ENCODE peak calls at places on chromosome 3, in five cellular contexts. One of them, this sample, is unnamed.

GRCh38 chr3:194166682-194167479 is 30.9 kb downstream of the HES1 start:
- DNase-seq in EL: no peak
- DNase-seq in T1000: no peak
- DNase-seq in memory B cell: no peak
- DNase-seq in stimulated activated CD4-positive, alpha-beta T cell treated with anti-CD3 and anti-CD28 coated beads, TNF-alpha, amount 100 ng/mL, for 24 hours: no peak
- DNase-seq in this sample: no peak

GRCh38 chr3:167251678-167252077 is 128.4 kb downstream of the ZBBX start:
- DNase-seq in EL: no peak
- DNase-seq in memory B cell: no peak
- DNase-seq in T1000: no peak
- DNase-seq in stimulated activated CD4-positive, alpha-beta T cell treated with anti-CD3 and anti-CD28 coated beads, TNF-alpha, amount 100 ng/mL, for 24 hours: no peak
- DNase-seq in this sample: no peak

GRCh38 chr3:122356402-122356801 is 26.6 kb downstream of the MIX23 start:
- DNase-seq in memory B cell: no peak
- DNase-seq in T1000: no peak
- DNase-seq in stimulated activated CD4-positive, alpha-beta T cell treated with anti-CD3 and anti-CD28 coated beads, TNF-alpha, amount 100 ng/mL, for 24 hours: no peak
- DNase-seq in EL: peak
- DNase-seq in this sample: peak

GRCh38 chr3:176992565-176992964 is 204.7 kb downstream of the TBL1XR1 start:
- DNase-seq in stimulated activated CD4-positive, alpha-beta T cell treated with anti-CD3 and anti-CD28 coated beads, TNF-alpha, amount 100 ng/mL, for 24 hours: no peak
- DNase-seq in memory B cell: no peak
- DNase-seq in EL: no peak
- DNase-seq in T1000: no peak
- DNase-seq in this sample: peak

GRCh38 chr3:71062920-71063767 is 520.4 kb downstream of the FOXP1 start:
- DNase-seq in T1000: no peak
- DNase-seq in stimulated activated CD4-positive, alpha-beta T cell treated with anti-CD3 and anti-CD28 coated beads, TNF-alpha, amount 100 ng/mL, for 24 hours: no peak
- DNase-seq in memory B cell: no peak
- DNase-seq in EL: peak
- DNase-seq in this sample: no peak

GRCh38 chr3:51642462-51642861 is 28.6 kb upstream of the TEX264 start:
- DNase-seq in EL: no peak
- DNase-seq in T1000: no peak
- DNase-seq in stimulated activated CD4-positive, alpha-beta T cell treated with anti-CD3 and anti-CD28 coated beads, TNF-alpha, amount 100 ng/mL, for 24 hours: no peak
- DNase-seq in memory B cell: no peak
- DNase-seq in this sample: no peak

GRCh38 chr3:58176185-58176530 is 34.6 kb downstream of the DNASE1L3 start:
- DNase-seq in EL: no peak
- DNase-seq in T1000: no peak
- DNase-seq in memory B cell: no peak
- DNase-seq in stimulated activated CD4-positive, alpha-beta T cell treated with anti-CD3 and anti-CD28 coated beads, TNF-alpha, amount 100 ng/mL, for 24 hours: no peak
- DNase-seq in this sample: no peak

GRCh38 chr3:128549283-128550112 is 56.5 kb upstream of the GATA2 start:
- DNase-seq in memory B cell: no peak
- DNase-seq in EL: peak
- DNase-seq in stimulated activated CD4-positive, alpha-beta T cell treated with anti-CD3 and anti-CD28 coated beads, TNF-alpha, amount 100 ng/mL, for 24 hours: no peak
- DNase-seq in T1000: no peak
- DNase-seq in this sample: no peak

GRCh38 chr3:111735271-111735758 is 123.8 kb upstream of the PHLDB2 start:
- DNase-seq in stimulated activated CD4-positive, alpha-beta T cell treated with anti-CD3 and anti-CD28 coated beads, TNF-alpha, amount 100 ng/mL, for 24 hours: no peak
- DNase-seq in memory B cell: no peak
- DNase-seq in EL: peak
- DNase-seq in T1000: peak
- DNase-seq in this sample: no peak

GRCh38 chr3:37660782-37661181 is 200.9 kb upstream of the CTDSPL start:
- DNase-seq in memory B cell: no peak
- DNase-seq in T1000: no peak
- DNase-seq in EL: no peak
- DNase-seq in stimulated activated CD4-positive, alpha-beta T cell treated with anti-CD3 and anti-CD28 coated beads, TNF-alpha, amount 100 ng/mL, for 24 hours: no peak
- DNase-seq in this sample: no peak

GRCh38 chr3:37279858-37280257 is 105.5 kb upstream of the LRRFIP2 start:
- DNase-seq in stimulated activated CD4-positive, alpha-beta T cell treated with anti-CD3 and anti-CD28 coated beads, TNF-alpha, amount 100 ng/mL, for 24 hours: no peak
- DNase-seq in memory B cell: no peak
- DNase-seq in T1000: no peak
- DNase-seq in EL: no peak
- DNase-seq in this sample: no peak

GRCh38 chr3:196948442-196949365 is 6.4 kb upstream of the NCBP2 start:
- DNase-seq in T1000: no peak
- DNase-seq in stimulated activated CD4-positive, alpha-beta T cell treated with anti-CD3 and anti-CD28 coated beads, TNF-alpha, amount 100 ng/mL, for 24 hours: no peak
- DNase-seq in memory B cell: no peak
- DNase-seq in EL: peak
- DNase-seq in this sample: no peak

GRCh38 chr3:45591547-45591912 is 3.0 kb upstream of the LIMD1 start:
- DNase-seq in memory B cell: no peak
- DNase-seq in EL: no peak
- DNase-seq in T1000: no peak
- DNase-seq in stimulated activated CD4-positive, alpha-beta T cell treated with anti-CD3 and anti-CD28 coated beads, TNF-alpha, amount 100 ng/mL, for 24 hours: no peak
- DNase-seq in this sample: no peak

GRCh38 chr3:153163349-153164008 is 1.5 kb downstream of the RAP2B start:
- DNase-seq in T1000: no peak
- DNase-seq in EL: peak
- DNase-seq in stimulated activated CD4-positive, alpha-beta T cell treated with anti-CD3 and anti-CD28 coated beads, TNF-alpha, amount 100 ng/mL, for 24 hours: no peak
- DNase-seq in memory B cell: no peak
- DNase-seq in this sample: no peak

GRCh38 chr3:42210731-42211130 is 55.3 kb downstream of the CCK start:
- DNase-seq in stimulated activated CD4-positive, alpha-beta T cell treated with anti-CD3 and anti-CD28 coated beads, TNF-alpha, amount 100 ng/mL, for 24 hours: no peak
- DNase-seq in T1000: no peak
- DNase-seq in EL: no peak
- DNase-seq in memory B cell: no peak
- DNase-seq in this sample: no peak

GRCh38 chr3:167115331-167115934 is 264.7 kb downstream of the ZBBX start:
- DNase-seq in memory B cell: no peak
- DNase-seq in T1000: no peak
- DNase-seq in EL: no peak
- DNase-seq in stimulated activated CD4-positive, alpha-beta T cell treated with anti-CD3 and anti-CD28 coated beads, TNF-alpha, amount 100 ng/mL, for 24 hours: no peak
- DNase-seq in this sample: no peak

GRCh38 chr3:173501941-173502489 is 104.5 kb downstream of the NLGN1 start:
- DNase-seq in T1000: no peak
- DNase-seq in memory B cell: no peak
- DNase-seq in EL: peak
- DNase-seq in stimulated activated CD4-positive, alpha-beta T cell treated with anti-CD3 and anti-CD28 coated beads, TNF-alpha, amount 100 ng/mL, for 24 hours: no peak
- DNase-seq in this sample: no peak

GRCh38 chr3:183526838-183527420 is 28.6 kb downstream of the KLHL6 start:
- DNase-seq in memory B cell: no peak
- DNase-seq in stimulated activated CD4-positive, alpha-beta T cell treated with anti-CD3 and anti-CD28 coated beads, TNF-alpha, amount 100 ng/mL, for 24 hours: no peak
- DNase-seq in EL: no peak
- DNase-seq in T1000: no peak
- DNase-seq in this sample: no peak

GRCh38 chr3:112003321-112004080 is 4.8 kb downstream of the TAGLN3 start:
- DNase-seq in T1000: no peak
- DNase-seq in EL: no peak
- DNase-seq in memory B cell: no peak
- DNase-seq in stimulated activated CD4-positive, alpha-beta T cell treated with anti-CD3 and anti-CD28 coated beads, TNF-alpha, amount 100 ng/mL, for 24 hours: no peak
- DNase-seq in this sample: no peak

GRCh38 chr3:49998326-49998725 is 58.4 kb downstream of the RBM6 start:
- DNase-seq in EL: peak
- DNase-seq in memory B cell: no peak
- DNase-seq in stimulated activated CD4-positive, alpha-beta T cell treated with anti-CD3 and anti-CD28 coated beads, TNF-alpha, amount 100 ng/mL, for 24 hours: no peak
- DNase-seq in T1000: no peak
- DNase-seq in this sample: no peak

GRCh38 chr3:114850913-114851312 is 296.2 kb downstream of the ZBTB20 start:
- DNase-seq in T1000: no peak
- DNase-seq in memory B cell: no peak
- DNase-seq in EL: peak
- DNase-seq in stimulated activated CD4-positive, alpha-beta T cell treated with anti-CD3 and anti-CD28 coated beads, TNF-alpha, amount 100 ng/mL, for 24 hours: no peak
- DNase-seq in this sample: no peak

GRCh38 chr3:188283347-188283746 is 129.4 kb downstream of the LPP start:
- DNase-seq in stimulated activated CD4-positive, alpha-beta T cell treated with anti-CD3 and anti-CD28 coated beads, TNF-alpha, amount 100 ng/mL, for 24 hours: no peak
- DNase-seq in T1000: no peak
- DNase-seq in memory B cell: no peak
- DNase-seq in EL: no peak
- DNase-seq in this sample: no peak

GRCh38 chr3:44988073-44988472 is 12.0 kb downstream of the EXOSC7 start:
- DNase-seq in EL: peak
- DNase-seq in memory B cell: no peak
- DNase-seq in stimulated activated CD4-positive, alpha-beta T cell treated with anti-CD3 and anti-CD28 coated beads, TNF-alpha, amount 100 ng/mL, for 24 hours: no peak
- DNase-seq in T1000: no peak
- DNase-seq in this sample: no peak

GRCh38 chr3:42846682-42847522 is 28.8 kb downstream of the CYP8B1 start:
- DNase-seq in memory B cell: peak
- DNase-seq in stimulated activated CD4-positive, alpha-beta T cell treated with anti-CD3 and anti-CD28 coated beads, TNF-alpha, amount 100 ng/mL, for 24 hours: no peak
- DNase-seq in EL: no peak
- DNase-seq in T1000: no peak
- DNase-seq in this sample: no peak

GRCh38 chr3:39208463-39209055 is 16.2 kb upstream of the XIRP1 start:
- DNase-seq in T1000: no peak
- DNase-seq in stimulated activated CD4-positive, alpha-beta T cell treated with anti-CD3 and anti-CD28 coated beads, TNF-alpha, amount 100 ng/mL, for 24 hours: peak
- DNase-seq in memory B cell: no peak
- DNase-seq in EL: peak
- DNase-seq in this sample: no peak

GRCh38 chr3:119034256-119035013 is at the start of gene IGSF11:
- DNase-seq in T1000: peak
- DNase-seq in stimulated activated CD4-positive, alpha-beta T cell treated with anti-CD3 and anti-CD28 coated beads, TNF-alpha, amount 100 ng/mL, for 24 hours: peak
- DNase-seq in memory B cell: peak
- DNase-seq in EL: peak
- DNase-seq in this sample: peak

GRCh38 chr3:178384302-178384939 is 151.8 kb upstream of the KCNMB2 start:
- DNase-seq in memory B cell: no peak
- DNase-seq in T1000: no peak
- DNase-seq in stimulated activated CD4-positive, alpha-beta T cell treated with anti-CD3 and anti-CD28 coated beads, TNF-alpha, amount 100 ng/mL, for 24 hours: no peak
- DNase-seq in EL: no peak
- DNase-seq in this sample: no peak

GRCh38 chr3:18185624-18186023 is 239.5 kb downstream of the SATB1 start:
- DNase-seq in stimulated activated CD4-positive, alpha-beta T cell treated with anti-CD3 and anti-CD28 coated beads, TNF-alpha, amount 100 ng/mL, for 24 hours: no peak
- DNase-seq in T1000: no peak
- DNase-seq in EL: no peak
- DNase-seq in memory B cell: no peak
- DNase-seq in this sample: no peak

GRCh38 chr3:57335273-57335938 is 42.9 kb upstream of the ASB14 start:
- DNase-seq in EL: no peak
- DNase-seq in stimulated activated CD4-positive, alpha-beta T cell treated with anti-CD3 and anti-CD28 coated beads, TNF-alpha, amount 100 ng/mL, for 24 hours: no peak
- DNase-seq in T1000: no peak
- DNase-seq in memory B cell: no peak
- DNase-seq in this sample: no peak